ENCODE peak calls at places on chromosomes 2 and 18, in eight cellular contexts. K is WTC11, N is body of pancreas, S is fibroblast of mammary gland, Z is omental fat pad, X is NCI-H1694, H is NCI-H2029 treated with DMSO at 0.1 percent for 48 hours, F is AG08395. W is an unnamed sample.

GRCh38 chr2:43345391-43345813 is 119.0 kb upstream of the ZFP36L2 start:
- DNase-seq in F (no peak), Z (no peak), K (no peak), X (no peak), S (peak; percentile 53), N (peak; percentile 14), H (no peak), W (peak; percentile 94)

GRCh38 chr18:26386002-26386401 is 159.8 kb downstream of the TAF4B start:
- DNase-seq in N (no peak), X (no peak), H (no peak), K (no peak), Z (no peak), F (peak; percentile 15), S (peak; percentile 87), W (peak; percentile 31)

GRCh38 chr2:117481608-117482007 is 332.9 kb upstream of the DDX18 start:
- DNase-seq in K (no peak), X (no peak), N (no peak), F (no peak), H (no peak), S (no peak), Z (no peak), W (no peak)

GRCh38 chr2:107681946-107682345 is 144.7 kb upstream of the RGPD4 start:
- DNase-seq in K (peak; percentile 40), Z (no peak), S (no peak), H (no peak), F (no peak), X (no peak), N (no peak), W (peak; percentile 67)

GRCh38 chr2:67075530-67076253 is 321.4 kb upstream of the ETAA1 start:
- DNase-seq in Z (no peak), K (no peak), N (no peak), X (no peak), S (no peak), F (no peak), H (no peak), W (no peak)

GRCh38 chr18:79426376-79427300 is 30.9 kb downstream of the NFATC1 start:
- DNase-seq in S (no peak), K (no peak), X (no peak), H (no peak), F (no peak), N (no peak), Z (no peak), W (no peak)

GRCh38 chr2:107091163-107091864 is 205.3 kb upstream of the ST6GAL2 start:
- DNase-seq in N (no peak), S (no peak), K (no peak), Z (no peak), H (no peak), F (no peak), X (no peak), W (no peak)

GRCh38 chr2:164840930-164841718 is 499 bp downstream of the COBLL1 start:
- DNase-seq in S (peak; percentile 27), F (peak; percentile 52), K (peak; percentile 76), X (peak; percentile 66), Z (no peak), N (peak; percentile 90), H (peak; percentile 32), W (peak; percentile 84)

GRCh38 chr2:100071350-100072043 is 70.9 kb downstream of the AFF3 start:
- DNase-seq in K (no peak), F (no peak), X (no peak), Z (no peak), S (no peak), H (no peak), N (no peak), W (no peak)

W was measured in myocyte.